ENCODE peak calls at places on chromosomes 4 and X, in four cellular contexts. R, P, L and V are unnamed samples.

GRCh38 chrX:14029425-14030247 is at the start of gene GEMIN8:
- DNase-seq in R (peak), P (peak), L (peak), V (peak)

GRCh38 chrX:86103061-86103460 is 45.2 kb upstream of the DACH2 start:
- DNase-seq in R (no peak), P (no peak), L (no peak), V (peak)

GRCh38 chr4:7226993-7227392 is 34.7 kb downstream of the SORCS2 start:
- DNase-seq in R (no peak), P (no peak), L (no peak), V (no peak)

GRCh38 chr4:140037353-140038030 is 116.5 kb downstream of the MAML3 start:
- DNase-seq in R (no peak), P (no peak), L (no peak), V (peak)

GRCh38 chrX:39886282-39886681 is 211.5 kb downstream of the BCOR start:
- DNase-seq in R (no peak), P (no peak), L (no peak), V (no peak)

GRCh38 chr4:186472948-186473347 is 82.4 kb downstream of the MTNR1A start:
- DNase-seq in R (no peak), P (no peak), L (no peak), V (peak)

GRCh38 chrX:40420899-40421729 is 159.7 kb upstream of the ATP6AP2 start:
- DNase-seq in R (no peak), P (no peak), L (no peak), V (no peak)

GRCh38 chr4:113607147-113607720 is 154.3 kb downstream of the CAMK2D start:
- DNase-seq in R (no peak), P (no peak), L (no peak), V (no peak)

GRCh38 chr4:4415806-4416805 is 29.2 kb downstream of the NSG1 start:
- DNase-seq in R (no peak), P (no peak), L (no peak), V (no peak)

GRCh38 chrX:103404225-103405008 is 28.1 kb downstream of the BEX3 start:
- DNase-seq in R (peak), P (peak), L (peak), V (peak)

GRCh38 chr4:159280442-159281172 is 177.7 kb downstream of the RAPGEF2 start:
- DNase-seq in R (no peak), P (no peak), L (no peak), V (no peak)

GRCh38 chrX:148618472-148619445 is 118.3 kb downstream of the AFF2 start:
- DNase-seq in R (no peak), P (no peak), L (no peak), V (no peak)

GRCh38 chrX:16087081-16087480 is 36.3 kb upstream of the GRPR start:
- DNase-seq in R (no peak), P (no peak), L (no peak), V (no peak)

GRCh38 chr4:184961693-184962092 is 56.6 kb upstream of the HELT start:
- DNase-seq in R (no peak), P (no peak), L (no peak), V (no peak)

GRCh38 chr4:10069065-10069626 is 47.5 kb downstream of the WDR1 start:
- DNase-seq in R (no peak), P (no peak), L (no peak), V (no peak)

GRCh38 chr4:6200011-6200921 is at the start of gene JAKMIP1:
- DNase-seq in R (peak), P (peak), L (peak), V (peak)

GRCh38 chrX:49673394-49673793 is 22.4 kb downstream of the PAGE1 start:
- DNase-seq in R (no peak), P (no peak), L (no peak), V (no peak)

GRCh38 chr4:3022112-3022511 is 52.2 kb downstream of the HTT-AS start:
- DNase-seq in R (no peak), P (no peak), L (no peak), V (peak)

GRCh38 chrX:9339603-9340569 is 125.0 kb upstream of the TBL1X start:
- DNase-seq in R (no peak), P (no peak), L (no peak), V (no peak)

GRCh38 chr4:75673959-75674328 is 733 bp upstream of the G3BP2 start:
- DNase-seq in R (no peak), P (no peak), L (no peak), V (peak)

GRCh38 chr4:77465271-77465670 is 140.3 kb upstream of the CXCL13 start:
- DNase-seq in R (no peak), P (no peak), L (peak), V (peak)

GRCh38 chr4:72631296-72631695 is 62.3 kb upstream of the ADAMTS3 start:
- DNase-seq in R (no peak), P (no peak), L (no peak), V (peak)

GRCh38 chrX:118226060-118226428 is 109.4 kb upstream of the KLHL13 start:
- DNase-seq in R (no peak), P (no peak), L (no peak), V (peak)

GRCh38 chr4:110033994-110034393 is 121.3 kb downstream of the EGF start:
- DNase-seq in R (no peak), P (no peak), L (no peak), V (no peak)